ENCODE peak calls at places on chromosomes 11 and 22, in six cellular contexts. One of them, this sample, is unnamed.

GRCh38 chr22:19463491-19464469 is 15.2 kb downstream of the UFD1 start:
- DNase-seq in frontal cortex: no peak
- DNase-seq in GM04504: peak; percentile 52
- DNase-seq in iPS DF 6.9: no peak
- DNase-seq in stimulated activated CD4-positive, alpha-beta T cell treated with anti-CD3 and anti-CD28 coated beads, Interleukin-1b, Interleukin-23, amount 100 ng/mL, for 4 hours: no peak
- DNase-seq in fibroblast of villous mesenchyme: peak; percentile 90
- DNase-seq in this sample: peak; percentile 31

GRCh38 chr11:9060700-9061111 is 30.7 kb downstream of the SCUBE2 start:
- DNase-seq in stimulated activated CD4-positive, alpha-beta T cell treated with anti-CD3 and anti-CD28 coated beads, Interleukin-1b, Interleukin-23, amount 100 ng/mL, for 4 hours: no peak
- DNase-seq in GM04504: no peak
- DNase-seq in iPS DF 6.9: peak; percentile 25
- DNase-seq in fibroblast of villous mesenchyme: peak; percentile 38
- DNase-seq in frontal cortex: no peak
- DNase-seq in this sample: no peak

GRCh38 chr11:3920148-3920852 is 64.8 kb downstream of the STIM1 start:
- DNase-seq in iPS DF 6.9: no peak
- DNase-seq in fibroblast of villous mesenchyme: peak; percentile 83
- DNase-seq in GM04504: peak; percentile 62
- DNase-seq in stimulated activated CD4-positive, alpha-beta T cell treated with anti-CD3 and anti-CD28 coated beads, Interleukin-1b, Interleukin-23, amount 100 ng/mL, for 4 hours: peak; percentile 59
- DNase-seq in frontal cortex: no peak
- DNase-seq in this sample: no peak

GRCh38 chr22:48507171-48507570 is 1320.5 kb downstream of the BRD1 start:
- DNase-seq in stimulated activated CD4-positive, alpha-beta T cell treated with anti-CD3 and anti-CD28 coated beads, Interleukin-1b, Interleukin-23, amount 100 ng/mL, for 4 hours: no peak
- DNase-seq in frontal cortex: no peak
- DNase-seq in GM04504: no peak
- DNase-seq in iPS DF 6.9: no peak
- DNase-seq in fibroblast of villous mesenchyme: no peak
- DNase-seq in this sample: no peak

GRCh38 chr11:28849053-28849452 is 740.9 kb downstream of the METTL15 start:
- DNase-seq in fibroblast of villous mesenchyme: no peak
- DNase-seq in GM04504: no peak
- DNase-seq in frontal cortex: no peak
- DNase-seq in iPS DF 6.9: no peak
- DNase-seq in stimulated activated CD4-positive, alpha-beta T cell treated with anti-CD3 and anti-CD28 coated beads, Interleukin-1b, Interleukin-23, amount 100 ng/mL, for 4 hours: no peak
- DNase-seq in this sample: no peak

GRCh38 chr11:1111545-1112212 is 37.0 kb downstream of the MUC2 start:
- DNase-seq in GM04504: no peak
- DNase-seq in iPS DF 6.9: no peak
- DNase-seq in fibroblast of villous mesenchyme: no peak
- DNase-seq in stimulated activated CD4-positive, alpha-beta T cell treated with anti-CD3 and anti-CD28 coated beads, Interleukin-1b, Interleukin-23, amount 100 ng/mL, for 4 hours: no peak
- DNase-seq in frontal cortex: no peak
- DNase-seq in this sample: no peak

GRCh38 chr11:44589301-44589700 is 23.8 kb downstream of the CD82 start:
- DNase-seq in fibroblast of villous mesenchyme: peak; percentile 95
- DNase-seq in frontal cortex: no peak
- DNase-seq in stimulated activated CD4-positive, alpha-beta T cell treated with anti-CD3 and anti-CD28 coated beads, Interleukin-1b, Interleukin-23, amount 100 ng/mL, for 4 hours: no peak
- DNase-seq in GM04504: no peak
- DNase-seq in iPS DF 6.9: no peak
- DNase-seq in this sample: peak; percentile 85

GRCh38 chr11:32440372-32440888 is 5.1 kb upstream of the WT1 start:
- DNase-seq in GM04504: no peak
- DNase-seq in stimulated activated CD4-positive, alpha-beta T cell treated with anti-CD3 and anti-CD28 coated beads, Interleukin-1b, Interleukin-23, amount 100 ng/mL, for 4 hours: no peak
- DNase-seq in iPS DF 6.9: no peak
- DNase-seq in frontal cortex: no peak
- DNase-seq in fibroblast of villous mesenchyme: no peak
- DNase-seq in this sample: no peak

GRCh38 chr11:117979481-117980211 is 6.5 kb upstream of the IL10RA start:
- DNase-seq in stimulated activated CD4-positive, alpha-beta T cell treated with anti-CD3 and anti-CD28 coated beads, Interleukin-1b, Interleukin-23, amount 100 ng/mL, for 4 hours: no peak
- DNase-seq in frontal cortex: no peak
- DNase-seq in GM04504: no peak
- DNase-seq in iPS DF 6.9: no peak
- DNase-seq in fibroblast of villous mesenchyme: no peak
- DNase-seq in this sample: no peak

GRCh38 chr11:112024178-112024777 is 930 bp upstream of the DLAT start:
- DNase-seq in GM04504: no peak
- DNase-seq in iPS DF 6.9: no peak
- DNase-seq in stimulated activated CD4-positive, alpha-beta T cell treated with anti-CD3 and anti-CD28 coated beads, Interleukin-1b, Interleukin-23, amount 100 ng/mL, for 4 hours: no peak
- DNase-seq in frontal cortex: no peak
- DNase-seq in fibroblast of villous mesenchyme: no peak
- DNase-seq in this sample: no peak

GRCh38 chr11:126111458-126112116 is 48.9 kb upstream of the CDON start:
- DNase-seq in stimulated activated CD4-positive, alpha-beta T cell treated with anti-CD3 and anti-CD28 coated beads, Interleukin-1b, Interleukin-23, amount 100 ng/mL, for 4 hours: no peak
- DNase-seq in fibroblast of villous mesenchyme: no peak
- DNase-seq in frontal cortex: no peak
- DNase-seq in GM04504: no peak
- DNase-seq in iPS DF 6.9: no peak
- DNase-seq in this sample: no peak

GRCh38 chr11:2570211-2570811 is 125.5 kb downstream of the KCNQ1 start:
- DNase-seq in iPS DF 6.9: no peak
- DNase-seq in GM04504: no peak
- DNase-seq in frontal cortex: no peak
- DNase-seq in fibroblast of villous mesenchyme: no peak
- DNase-seq in stimulated activated CD4-positive, alpha-beta T cell treated with anti-CD3 and anti-CD28 coated beads, Interleukin-1b, Interleukin-23, amount 100 ng/mL, for 4 hours: no peak
- DNase-seq in this sample: no peak

GRCh38 chr22:46052331-46052771 is 75.4 kb upstream of the WNT7B start:
- DNase-seq in iPS DF 6.9: no peak
- DNase-seq in frontal cortex: no peak
- DNase-seq in stimulated activated CD4-positive, alpha-beta T cell treated with anti-CD3 and anti-CD28 coated beads, Interleukin-1b, Interleukin-23, amount 100 ng/mL, for 4 hours: no peak
- DNase-seq in fibroblast of villous mesenchyme: no peak
- DNase-seq in GM04504: no peak
- DNase-seq in this sample: no peak

GRCh38 chr11:1073261-1073724 is 1.4 kb upstream of the MUC2 start:
- DNase-seq in iPS DF 6.9: no peak
- DNase-seq in stimulated activated CD4-positive, alpha-beta T cell treated with anti-CD3 and anti-CD28 coated beads, Interleukin-1b, Interleukin-23, amount 100 ng/mL, for 4 hours: no peak
- DNase-seq in fibroblast of villous mesenchyme: peak; percentile 32
- DNase-seq in GM04504: peak; percentile 20
- DNase-seq in frontal cortex: no peak
- DNase-seq in this sample: no peak

GRCh38 chr11:66546966-66547661 is 411 bp downstream of the ACTN3 start:
- DNase-seq in fibroblast of villous mesenchyme: no peak
- DNase-seq in GM04504: no peak
- DNase-seq in frontal cortex: no peak
- DNase-seq in stimulated activated CD4-positive, alpha-beta T cell treated with anti-CD3 and anti-CD28 coated beads, Interleukin-1b, Interleukin-23, amount 100 ng/mL, for 4 hours: no peak
- DNase-seq in iPS DF 6.9: no peak
- DNase-seq in this sample: no peak

GRCh38 chr11:29159552-29160465 is 857.0 kb downstream of the KCNA4 start:
- DNase-seq in stimulated activated CD4-positive, alpha-beta T cell treated with anti-CD3 and anti-CD28 coated beads, Interleukin-1b, Interleukin-23, amount 100 ng/mL, for 4 hours: no peak
- DNase-seq in iPS DF 6.9: peak; percentile 54
- DNase-seq in frontal cortex: no peak
- DNase-seq in fibroblast of villous mesenchyme: peak; percentile 73
- DNase-seq in GM04504: peak; percentile 52
- DNase-seq in this sample: peak; percentile 36

GRCh38 chr22:24566899-24567511 is 11.2 kb downstream of the SNRPD3 start:
- DNase-seq in frontal cortex: no peak
- DNase-seq in GM04504: no peak
- DNase-seq in stimulated activated CD4-positive, alpha-beta T cell treated with anti-CD3 and anti-CD28 coated beads, Interleukin-1b, Interleukin-23, amount 100 ng/mL, for 4 hours: no peak
- DNase-seq in fibroblast of villous mesenchyme: peak; percentile 28
- DNase-seq in iPS DF 6.9: no peak
- DNase-seq in this sample: no peak

GRCh38 chr22:46735747-46736608 is 2.1 kb downstream of the CERK start:
- DNase-seq in frontal cortex: no peak
- DNase-seq in GM04504: no peak
- DNase-seq in iPS DF 6.9: no peak
- DNase-seq in fibroblast of villous mesenchyme: no peak
- DNase-seq in stimulated activated CD4-positive, alpha-beta T cell treated with anti-CD3 and anti-CD28 coated beads, Interleukin-1b, Interleukin-23, amount 100 ng/mL, for 4 hours: no peak
- DNase-seq in this sample: no peak